ENCODE peak calls at places on chromosome 15, in seven cellular contexts. J, S, O, Y, R, L and P are unnamed samples.

GRCh38 chr15:71730277-71731144 is 79.8 kb upstream of the NR2E3 start:
- DNase-seq in J (no peak), S (no peak), O (peak), Y (peak), R (peak), L (peak), P (peak)

GRCh38 chr15:51917493-51917892 is 54.1 kb downstream of the LEO1 start:
- DNase-seq in J (no peak), S (peak), O (peak), Y (peak), R (peak), L (peak), P (no peak)

GRCh38 chr15:99442268-99442897 is 123.4 kb upstream of the MEF2A start:
- DNase-seq in J (peak), S (no peak), O (peak), Y (peak), R (peak), L (no peak), P (no peak)

GRCh38 chr15:63196846-63197245 is 7.4 kb downstream of the RAB8B start:
- DNase-seq in J (no peak), S (no peak), O (no peak), Y (no peak), R (no peak), L (no peak), P (no peak)

GRCh38 chr15:89408512-89409183 is 74.0 kb upstream of the POLG start:
- DNase-seq in J (no peak), S (no peak), O (no peak), Y (peak), R (no peak), L (peak), P (no peak)

GRCh38 chr15:92611995-92612745 is 43.4 kb downstream of the FAM174B start:
- DNase-seq in J (no peak), S (no peak), O (no peak), Y (no peak), R (no peak), L (no peak), P (no peak)

GRCh38 chr15:53808058-53808703 is 48.7 kb upstream of the WDR72 start:
- DNase-seq in J (no peak), S (no peak), O (no peak), Y (no peak), R (no peak), L (peak), P (no peak)

GRCh38 chr15:85554852-85555521 is 174.6 kb downstream of the AKAP13 start:
- DNase-seq in J (no peak), S (no peak), O (no peak), Y (no peak), R (no peak), L (no peak), P (no peak)

GRCh38 chr15:96333194-96334016 is 2.9 kb downstream of the NR2F2 start:
- DNase-seq in J (peak), S (no peak), O (peak), Y (no peak), R (peak), L (peak), P (no peak)

GRCh38 chr15:68224546-68225250 is 4.8 kb downstream of the CLN6 start:
- DNase-seq in J (no peak), S (no peak), O (no peak), Y (no peak), R (no peak), L (no peak), P (no peak)

GRCh38 chr15:41125063-41125669 is 9.1 kb upstream of the INO80 start:
- DNase-seq in J (no peak), S (no peak), O (no peak), Y (no peak), R (no peak), L (no peak), P (no peak)

GRCh38 chr15:60717008-60717407 is 238.1 kb upstream of the ICE2 start:
- DNase-seq in J (no peak), S (no peak), O (no peak), Y (no peak), R (no peak), L (no peak), P (no peak)

GRCh38 chr15:39997031-39997430 is 42.0 kb downstream of the SRP14 start:
- DNase-seq in J (no peak), S (no peak), O (peak), Y (peak), R (no peak), L (no peak), P (no peak)

GRCh38 chr15:68295430-68295829 is 17.9 kb downstream of the FEM1B start:
- DNase-seq in J (no peak), S (no peak), O (no peak), Y (no peak), R (no peak), L (no peak), P (no peak)

GRCh38 chr15:35753486-35753885 is 207.5 kb upstream of the DPH6 start:
- DNase-seq in J (no peak), S (no peak), O (peak), Y (peak), R (no peak), L (no peak), P (no peak)

GRCh38 chr15:87597346-87598052 is 659.0 kb downstream of the NTRK3 start:
- DNase-seq in J (no peak), S (no peak), O (no peak), Y (no peak), R (no peak), L (no peak), P (no peak)

GRCh38 chr15:43209059-43209824 is 11.6 kb downstream of the EPB42 start:
- DNase-seq in J (no peak), S (no peak), O (no peak), Y (no peak), R (peak), L (peak), P (no peak)

GRCh38 chr15:40516322-40516721 is 45.5 kb downstream of the CHST14 start:
- DNase-seq in J (no peak), S (no peak), O (no peak), Y (no peak), R (no peak), L (no peak), P (no peak)

GRCh38 chr15:62732078-62732477 is 310.5 kb upstream of the TPM1 start:
- DNase-seq in J (no peak), S (no peak), O (no peak), Y (no peak), R (no peak), L (no peak), P (no peak)

GRCh38 chr15:73750951-73751350 is 2.2 kb downstream of the INSYN1 start:
- DNase-seq in J (no peak), S (no peak), O (no peak), Y (no peak), R (no peak), L (no peak), P (no peak)
- H3K4me3 ChIP-seq in J (no peak), S (no peak), O (no peak), Y (no peak), R (no peak), L (peak), P (no peak)

DNA sequence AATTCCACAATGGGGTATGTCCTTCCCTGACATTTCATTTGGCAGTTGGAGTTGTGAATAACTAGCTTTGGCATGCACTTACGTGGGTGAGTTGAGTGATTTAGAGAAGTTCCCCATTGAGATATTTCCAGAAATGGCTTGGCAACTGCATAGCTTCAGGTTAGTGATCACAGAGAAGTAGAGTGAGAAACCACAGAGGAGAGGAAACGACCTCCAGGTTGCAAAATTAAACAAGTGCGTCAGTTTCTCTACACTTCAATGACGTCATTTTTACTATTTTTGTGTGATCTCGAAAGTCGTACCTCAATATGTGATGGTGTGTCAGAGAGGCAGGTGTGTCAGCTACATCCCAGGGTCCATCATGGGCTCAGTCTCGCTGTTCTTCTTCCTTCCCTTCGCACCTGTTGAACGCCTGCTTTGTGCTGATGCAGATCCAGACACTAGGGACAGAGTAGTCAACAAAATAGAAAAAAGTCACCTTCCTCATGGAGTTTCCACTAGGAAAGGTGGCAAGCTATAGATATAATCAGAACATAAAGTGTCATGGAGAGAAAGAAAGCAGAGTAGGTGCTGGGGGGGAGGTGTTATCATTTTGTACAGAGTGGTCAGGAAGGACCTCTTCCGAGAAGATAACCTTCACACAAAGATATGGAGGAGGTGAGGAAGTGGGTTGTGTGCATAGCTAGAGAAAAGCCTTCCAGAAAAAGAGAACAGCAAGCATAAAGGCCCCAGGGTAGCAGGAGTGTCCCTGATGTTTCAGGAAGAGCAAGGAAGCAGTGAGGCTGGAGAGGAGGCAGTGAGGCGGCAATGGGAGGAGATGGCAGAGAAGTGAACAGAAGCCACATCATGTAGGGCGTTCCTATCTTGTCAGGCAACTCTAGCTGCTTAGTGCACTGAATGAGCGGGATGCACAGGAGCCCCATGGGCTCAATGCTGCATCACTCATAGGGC is 75.6 kb downstream of the MCTP2 start:
- DNase-seq in J (no peak), S (no peak), O (peak), Y (peak), R (no peak), L (no peak), P (no peak)
- H3K9ac ChIP-seq in J (no peak), S (no peak), O (no peak), Y (no peak), R (no peak), L (no peak), P (no peak)

GRCh38 chr15:29792426-29793159 is 29.7 kb downstream of the TJP1 start:
- DNase-seq in J (no peak), S (no peak), O (peak), Y (no peak), R (no peak), L (no peak), P (no peak)
- H3K4me3 ChIP-seq in J (no peak), S (no peak), O (no peak), Y (no peak), R (no peak), L (no peak), P (no peak)

GRCh38 chr15:44727462-44728231 is 8.7 kb upstream of the TRIM69 start:
- DNase-seq in J (no peak), S (no peak), O (no peak), Y (no peak), R (no peak), L (no peak), P (no peak)
- H3K9ac ChIP-seq in J (no peak), S (no peak), O (no peak), Y (no peak), R (peak), L (no peak), P (no peak)

GRCh38 chr15:58568157-58568571 is 136.4 kb downstream of the LIPC start:
- DNase-seq in J (no peak), S (no peak), O (no peak), Y (no peak), R (no peak), L (no peak), P (no peak)
- H3K4me3 ChIP-seq in J (no peak), S (no peak), O (no peak), Y (no peak), R (no peak), L (no peak), P (no peak)

DNA sequence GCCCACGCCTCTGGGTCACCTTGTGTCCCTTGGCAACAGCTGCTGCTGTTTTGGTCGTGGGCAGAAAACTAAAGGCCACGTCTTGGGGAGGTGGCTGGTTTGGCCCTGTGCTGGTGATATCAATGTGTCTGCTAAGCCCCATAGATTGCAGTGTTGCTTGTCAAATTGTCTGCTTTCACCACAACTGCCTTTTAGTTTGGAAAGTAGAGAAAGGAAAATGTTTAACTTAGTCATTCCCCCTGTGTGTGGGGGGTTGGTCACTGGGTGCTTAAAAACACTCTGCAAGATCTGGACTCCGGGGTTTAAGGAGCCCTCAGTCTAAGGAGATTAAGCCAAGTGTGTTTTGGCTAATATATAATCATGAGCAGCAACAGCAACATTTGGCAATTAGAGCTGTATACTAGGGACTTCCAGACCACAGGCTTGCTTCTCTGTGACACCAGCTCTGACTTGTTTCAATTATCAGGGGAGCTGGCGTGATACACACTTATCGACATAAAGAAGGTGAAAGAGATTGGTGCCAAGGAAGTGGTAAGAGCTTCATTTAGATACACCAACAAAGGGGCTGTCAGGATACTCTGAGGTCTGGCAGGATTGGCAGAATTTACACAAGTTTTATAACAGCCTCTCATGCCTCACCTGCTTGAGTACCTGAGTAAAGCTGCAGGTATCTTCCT is 3.5 kb downstream of the SMAD3 start:
- DNase-seq in J (no peak), S (no peak), O (peak), Y (peak), R (no peak), L (no peak), P (no peak)
- H3K9ac ChIP-seq in J (peak), S (no peak), O (peak), Y (peak), R (peak), L (no peak), P (no peak)

GRCh38 chr15:34436956-34437442 is 609 bp downstream of the GOLGA8A start:
- DNase-seq in J (peak), S (peak), O (peak), Y (peak), R (peak), L (peak), P (no peak)
- H3K4me3 ChIP-seq in J (peak), S (peak), O (peak), Y (peak), R (peak), L (peak), P (peak)